ENCODE peak calls at places on chromosomes 1 and 21, in ten cellular contexts. F is trophoblast cell, Z is Karpas-422, W is AG04450, C is GM12878, K is left ventricle myocardium inferior, I is tibial artery, N is fibroblast of lung, E is astrocyte of the spinal cord, M is BJ. J is an unnamed sample.

GRCh38 chr1:155044812-155045690 is 6.1 kb upstream of the ADAM15 start:
- DNase-seq in I (peak; percentile 82), W (peak; percentile 45), E (peak; percentile 66), K (peak; percentile 78), C (no peak), M (no peak), N (peak; percentile 66), Z (peak; percentile 88), F (peak; percentile 88), J (peak; percentile 42)

GRCh38 chr1:17858027-17858426 is 102.9 kb downstream of the ACTL8 start:
- DNase-seq in Z (no peak), F (no peak), N (peak; percentile 53), M (no peak), K (no peak), E (no peak), C (no peak), I (no peak), W (no peak), J (no peak)

GRCh38 chr1:22166439-22166838 is 23.5 kb upstream of the WNT4 start:
- DNase-seq in W (no peak), M (no peak), F (no peak), E (no peak), K (no peak), C (no peak), I (no peak), N (no peak), Z (no peak), J (no peak)

GRCh38 chr1:162171078-162171477 is 101.6 kb downstream of the NOS1AP start:
- DNase-seq in K (no peak), F (no peak), W (no peak), E (peak; percentile 68), N (peak; percentile 67), I (no peak), Z (no peak), C (no peak), M (peak; percentile 21), J (peak; percentile 54)

GRCh38 chr1:65418522-65419185 is 1.8 kb upstream of the LEPR start:
- DNase-seq in F (no peak), W (no peak), I (no peak), E (no peak), Z (no peak), M (no peak), C (no peak), K (no peak), N (no peak), J (no peak)

GRCh38 chr1:110615548-110616130 is 9.5 kb upstream of the KCNA2 start:
- DNase-seq in I (peak; percentile 54), E (peak; percentile 53), K (peak; percentile 59), F (peak; percentile 70), W (peak; percentile 8), Z (peak; percentile 92), M (no peak), N (peak; percentile 34), C (no peak), J (no peak)

GRCh38 chr1:157367091-157367739 is 185.1 kb downstream of the FCRL5 start:
- DNase-seq in I (no peak), K (no peak), M (no peak), Z (no peak), E (no peak), C (no peak), W (no peak), N (no peak), F (no peak), J (no peak)

GRCh38 chr1:31007462-31007991 is 58.0 kb downstream of the PUM1 start:
- DNase-seq in F (peak; percentile 61), I (no peak), N (peak; percentile 95), Z (no peak), W (peak; percentile 62), E (peak; percentile 87), C (no peak), M (peak; percentile 95), K (no peak), J (peak; percentile 80)

GRCh38 chr1:170410391-170411146 is 121.4 kb upstream of the GORAB start:
- DNase-seq in M (peak; percentile 71), Z (no peak), W (no peak), C (no peak), N (peak; percentile 88), K (no peak), E (peak; percentile 61), F (peak; percentile 42), I (no peak), J (no peak)

GRCh38 chr1:30507391-30508174 is 215.8 kb downstream of the MATN1 start:
- DNase-seq in Z (no peak), F (no peak), M (no peak), N (no peak), E (no peak), W (no peak), C (no peak), K (no peak), I (no peak), J (no peak)

GRCh38 chr1:116020668-116021272 is 44.5 kb downstream of the SLC22A15 start:
- DNase-seq in K (peak; percentile 40), M (no peak), C (no peak), I (peak; percentile 39), F (peak; percentile 71), E (peak; percentile 50), W (no peak), Z (peak; percentile 86), N (peak; percentile 49), J (peak; percentile 38)

GRCh38 chr1:69648486-69648885 is 80.8 kb downstream of the LRRC7 start:
- DNase-seq in M (no peak), C (no peak), N (no peak), W (no peak), F (no peak), Z (no peak), I (no peak), E (peak; percentile 7), K (no peak), J (peak; percentile 12)

DNA sequence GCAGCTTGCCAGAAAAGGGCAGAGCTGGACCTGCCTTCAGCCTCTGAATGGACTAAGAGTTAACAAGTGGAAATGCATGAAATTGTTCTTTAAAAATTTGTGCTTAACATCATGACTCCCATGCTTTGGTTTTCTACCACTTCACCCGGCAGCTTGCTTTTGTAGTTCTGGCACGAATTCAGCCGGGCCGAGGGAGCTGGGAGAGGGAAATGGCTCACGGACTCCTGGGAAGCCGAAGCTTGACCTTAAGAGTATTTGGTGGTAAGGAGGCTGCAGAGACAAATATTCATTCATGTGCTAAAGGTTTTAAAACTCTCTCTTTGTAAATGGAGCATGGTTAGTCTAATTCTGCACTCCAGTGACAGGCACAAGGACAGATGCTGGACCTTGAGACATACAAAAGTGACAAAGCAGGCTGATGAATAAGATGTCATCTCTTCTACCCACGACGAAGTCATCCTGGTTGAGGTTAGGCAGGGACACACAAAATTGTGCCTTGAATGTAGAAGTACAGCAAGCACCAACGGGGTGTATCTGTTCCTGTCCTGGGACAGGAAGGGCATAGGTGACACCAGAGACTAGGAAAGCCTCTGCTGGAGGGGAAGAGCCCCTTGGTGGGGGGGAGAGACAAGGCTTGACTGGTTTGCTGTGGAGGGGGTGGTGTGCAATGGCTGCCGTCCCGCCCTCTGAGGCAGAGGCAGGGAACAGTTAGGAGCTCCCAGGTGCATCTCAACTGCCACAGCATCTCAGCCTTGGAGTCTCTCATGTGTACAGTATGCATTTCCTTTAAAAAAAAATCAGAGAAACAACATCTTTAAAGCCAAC is 17.4 kb upstream of the GFI1 start:
- DNase-seq in W (no peak), I (no peak), M (no peak), F (no peak), Z (no peak), N (peak; percentile 67), C (no peak), E (peak; percentile 67), K (no peak), J (peak; percentile 65)
- H3K4me3 ChIP-seq in W (no peak overlapping the region), I (no peak overlapping the region), M (no peak overlapping the region), F (no peak overlapping the region), Z (no peak overlapping the region), N (no peak overlapping the region), C (no peak overlapping the region), E (no peak overlapping the region), K (no peak overlapping the region), J (no peak overlapping the region)

GRCh38 chr21:41725421-41726021 is 41.3 kb downstream of the RIPK4 start:
- DNase-seq in F (no peak), M (no peak), I (no peak), N (no peak), Z (no peak), K (no peak), C (no peak), E (peak; percentile 2), W (no peak), J (no peak)
- H3K4me3 ChIP-seq in F (peak overlapping the region; percentile 33), M (no peak overlapping the region), I (no peak overlapping the region), N (no peak overlapping the region), Z (no peak overlapping the region), K (peak overlapping the region; percentile 25), C (no peak overlapping the region), E (no peak overlapping the region), W (no peak overlapping the region), J (no peak overlapping the region)

DNA sequence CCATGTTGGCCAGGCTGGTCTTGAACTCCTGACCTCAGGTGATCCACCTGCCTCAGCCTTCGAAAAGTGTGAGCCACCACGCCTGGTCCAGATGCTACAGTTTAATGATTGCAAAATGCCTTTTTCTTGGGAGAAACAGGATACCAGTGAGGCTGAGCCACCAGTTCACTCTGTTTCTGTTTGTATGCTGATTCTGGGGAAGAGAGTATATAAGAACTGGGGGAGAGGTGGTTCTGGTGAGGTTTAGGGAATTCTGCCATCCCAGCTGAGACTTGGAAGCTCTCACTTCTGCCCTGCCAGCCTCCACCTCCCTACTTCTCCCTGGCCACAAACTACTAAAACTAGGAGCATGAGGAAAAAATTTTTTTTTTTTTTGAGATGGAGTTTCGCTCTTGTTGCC is 8.1 kb upstream of the PMF1 start:
- DNase-seq in E (no peak), N (no peak), K (no peak), C (no peak), W (no peak), M (no peak), I (no peak), Z (no peak), F (no peak), J (no peak)
- H3K4me3 ChIP-seq in E (no peak overlapping the region), N (no peak overlapping the region), K (no peak overlapping the region), C (no peak overlapping the region), W (no peak overlapping the region), M (no peak overlapping the region), I (no peak overlapping the region), Z (no peak overlapping the region), F (no peak overlapping the region), J (no peak overlapping the region)

GRCh38 chr1:201470581-201470980 is 1.6 kb upstream of the PHLDA3 start:
- DNase-seq in F (no peak), K (no peak), W (no peak), M (no peak), N (no peak), Z (no peak), C (no peak), I (no peak), E (no peak), J (no peak)

GRCh38 chr1:201468501-201468843 is 516 bp downstream of the PHLDA3 start:
- DNase-seq in K (peak; percentile 36), C (no peak), Z (no peak), M (no peak), N (peak; percentile 32), W (no peak), E (no peak), F (peak; percentile 71), I (no peak), J (no peak)

GRCh38 chr1:201468844-201469644 is at the start of gene PHLDA3:
- DNase-seq in Z (no peak), K (peak; percentile 89), W (peak; percentile 85), C (no peak), E (peak; percentile 96), M (peak; percentile 70), I (peak; percentile 94), F (peak; percentile 85), N (peak; percentile 96), J (peak; percentile 59)

GRCh38 chr1:201471772-201472171 is 2.8 kb upstream of the PHLDA3 start:
- DNase-seq in M (no peak), K (no peak), I (no peak), Z (no peak), N (peak; percentile 60), C (no peak), E (no peak), W (no peak), F (no peak), J (no peak)

GRCh38 chr1:201469645-201470074 is 672 bp upstream of the PHLDA3 start:
- DNase-seq in W (no peak), M (no peak), Z (no peak), K (no peak), E (no peak), N (no peak), F (peak; percentile 23), I (no peak), C (no peak), J (no peak)
- H3K4me3 ChIP-seq in W (peak overlapping the region; percentile 99), M (peak overlapping the region; percentile 67), Z (no peak overlapping the region), K (peak overlapping the region; percentile 85), E (peak overlapping the region; percentile 74), N (peak overlapping the region; percentile 44), F (peak overlapping the region; percentile 2), I (peak overlapping the region; percentile 99), C (peak overlapping the region; percentile 96), J (peak overlapping the region; percentile 95)

J was measured in astrocyte of the cerebellum.